ENCODE peak calls at places on chromosome 20, in five cellular contexts. One of them, this sample, is unnamed.

GRCh38 chr20:39853664-39854063 is 835.4 kb downstream of the MAFB start:
- DNase-seq in AG08396: peak
- DNase-seq in astrocyte of the cerebellum: no peak
- DNase-seq in stimulated activated effector memory CD8-positive, alpha-beta T cell treated with anti-CD3 and anti-CD28 coated beads, Interleukin-12 subunit alpha, Interleukin-12 subunit beta, amount 100 ng/mL, for 72 hours: no peak
- DNase-seq in hippocampal formation: no peak
- DNase-seq in this sample: peak

GRCh38 chr20:40698744-40699143 is 9.7 kb upstream of the MAFB start:
- DNase-seq in AG08396: no peak
- DNase-seq in astrocyte of the cerebellum: no peak
- DNase-seq in stimulated activated effector memory CD8-positive, alpha-beta T cell treated with anti-CD3 and anti-CD28 coated beads, Interleukin-12 subunit alpha, Interleukin-12 subunit beta, amount 100 ng/mL, for 72 hours: no peak
- DNase-seq in hippocampal formation: no peak
- DNase-seq in this sample: no peak

GRCh38 chr20:45109634-45110033 is 5.3 kb downstream of the WFDC5 start:
- DNase-seq in AG08396: no peak
- DNase-seq in astrocyte of the cerebellum: no peak
- DNase-seq in stimulated activated effector memory CD8-positive, alpha-beta T cell treated with anti-CD3 and anti-CD28 coated beads, Interleukin-12 subunit alpha, Interleukin-12 subunit beta, amount 100 ng/mL, for 72 hours: no peak
- DNase-seq in hippocampal formation: no peak
- DNase-seq in this sample: no peak

GRCh38 chr20:44085616-44086434 is 101.2 kb downstream of the JPH2 start:
- DNase-seq in AG08396: no peak
- DNase-seq in astrocyte of the cerebellum: no peak
- DNase-seq in stimulated activated effector memory CD8-positive, alpha-beta T cell treated with anti-CD3 and anti-CD28 coated beads, Interleukin-12 subunit alpha, Interleukin-12 subunit beta, amount 100 ng/mL, for 72 hours: no peak
- DNase-seq in hippocampal formation: no peak
- DNase-seq in this sample: no peak

GRCh38 chr20:47713941-47714450 is 71.3 kb downstream of the SULF2 start:
- DNase-seq in AG08396: no peak
- DNase-seq in astrocyte of the cerebellum: no peak
- DNase-seq in stimulated activated effector memory CD8-positive, alpha-beta T cell treated with anti-CD3 and anti-CD28 coated beads, Interleukin-12 subunit alpha, Interleukin-12 subunit beta, amount 100 ng/mL, for 72 hours: no peak
- DNase-seq in hippocampal formation: no peak
- DNase-seq in this sample: no peak

GRCh38 chr20:36305602-36306556 is at the start of gene DLGAP4:
- DNase-seq in AG08396: no peak
- DNase-seq in astrocyte of the cerebellum: no peak
- DNase-seq in stimulated activated effector memory CD8-positive, alpha-beta T cell treated with anti-CD3 and anti-CD28 coated beads, Interleukin-12 subunit alpha, Interleukin-12 subunit beta, amount 100 ng/mL, for 72 hours: no peak
- DNase-seq in hippocampal formation: no peak
- DNase-seq in this sample: no peak

GRCh38 chr20:2663364-2663886 is 591 bp downstream of the IDH3B start:
- DNase-seq in AG08396: no peak
- DNase-seq in astrocyte of the cerebellum: no peak
- DNase-seq in stimulated activated effector memory CD8-positive, alpha-beta T cell treated with anti-CD3 and anti-CD28 coated beads, Interleukin-12 subunit alpha, Interleukin-12 subunit beta, amount 100 ng/mL, for 72 hours: no peak
- DNase-seq in hippocampal formation: no peak
- DNase-seq in this sample: no peak

GRCh38 chr20:4546786-4547185 is 174.9 kb upstream of the PRND start:
- DNase-seq in AG08396: peak
- DNase-seq in astrocyte of the cerebellum: peak
- DNase-seq in stimulated activated effector memory CD8-positive, alpha-beta T cell treated with anti-CD3 and anti-CD28 coated beads, Interleukin-12 subunit alpha, Interleukin-12 subunit beta, amount 100 ng/mL, for 72 hours: no peak
- DNase-seq in hippocampal formation: no peak
- DNase-seq in this sample: peak

GRCh38 chr20:2130062-2130591 is 28.5 kb downstream of the STK35 start:
- DNase-seq in AG08396: no peak
- DNase-seq in astrocyte of the cerebellum: no peak
- DNase-seq in stimulated activated effector memory CD8-positive, alpha-beta T cell treated with anti-CD3 and anti-CD28 coated beads, Interleukin-12 subunit alpha, Interleukin-12 subunit beta, amount 100 ng/mL, for 72 hours: no peak
- DNase-seq in hippocampal formation: peak
- DNase-seq in this sample: no peak

GRCh38 chr20:34559311-34560140 is 1.0 kb downstream of the MAP1LC3A start:
- DNase-seq in AG08396: no peak
- DNase-seq in astrocyte of the cerebellum: no peak
- DNase-seq in stimulated activated effector memory CD8-positive, alpha-beta T cell treated with anti-CD3 and anti-CD28 coated beads, Interleukin-12 subunit alpha, Interleukin-12 subunit beta, amount 100 ng/mL, for 72 hours: no peak
- DNase-seq in hippocampal formation: peak
- DNase-seq in this sample: no peak

GRCh38 chr20:23061713-23062561 is 12.5 kb upstream of the THBD start:
- DNase-seq in AG08396: peak
- DNase-seq in astrocyte of the cerebellum: no peak
- DNase-seq in stimulated activated effector memory CD8-positive, alpha-beta T cell treated with anti-CD3 and anti-CD28 coated beads, Interleukin-12 subunit alpha, Interleukin-12 subunit beta, amount 100 ng/mL, for 72 hours: no peak
- DNase-seq in hippocampal formation: no peak
- DNase-seq in this sample: peak

GRCh38 chr20:59933849-59934585 is 580 bp upstream of the SYCP2 start:
- DNase-seq in AG08396: peak
- DNase-seq in astrocyte of the cerebellum: no peak
- DNase-seq in stimulated activated effector memory CD8-positive, alpha-beta T cell treated with anti-CD3 and anti-CD28 coated beads, Interleukin-12 subunit alpha, Interleukin-12 subunit beta, amount 100 ng/mL, for 72 hours: peak
- DNase-seq in hippocampal formation: peak
- DNase-seq in this sample: peak